ENCODE peak calls at places on chromosomes 6 and 20, in four cellular contexts. J is A549, N is GM12878, K is SK-N-SH. O is an unnamed sample.

GRCh38 chr6:124131779-124132178 is 328.1 kb downstream of the NKAIN2 start:
- DNase-seq in N (no peak), K (no peak), J (no peak), O (no peak)

GRCh38 chr6:133241901-133242760 is 974 bp downstream of the EYA4 start:
- DNase-seq in N (no peak), K (peak), J (no peak), O (no peak)

GRCh38 chr6:77466055-77467028 is 3.1 kb upstream of the HTR1B start:
- DNase-seq in N (no peak), K (peak), J (peak), O (peak)

GRCh38 chr6:136446579-136447182 is 103.5 kb downstream of the MAP7 start:
- DNase-seq in K (no peak), J (no peak), N (no peak), O (no peak)

GRCh38 chr20:41290804-41291389 is 26.6 kb downstream of the ZHX3 start:
- DNase-seq in J (no peak), K (no peak), N (no peak), O (no peak)

GRCh38 chr6:42049116-42049809 is 1.1 kb upstream of the TAF8 start:
- DNase-seq in N (no peak), J (no peak), K (no peak), O (no peak)

GRCh38 chr6:125612400-125612846 is 137.0 kb upstream of the HEY2 start:
- DNase-seq in N (no peak), J (no peak), K (no peak), O (no peak)

GRCh38 chr6:139533573-139534471 is 159.4 kb upstream of the CITED2 start:
- DNase-seq in J (no peak), K (no peak), N (no peak), O (no peak)

GRCh38 chr6:15754035-15754705 is 91.3 kb upstream of the DTNBP1 start:
- DNase-seq in J (no peak), K (peak), N (no peak), O (no peak)

GRCh38 chr6:56450882-56451739 is 191.6 kb downstream of the DST start:
- DNase-seq in K (no peak), J (no peak), N (no peak), O (peak)

GRCh38 chr6:28838634-28839442 is 84.9 kb downstream of the TRIM27 start:
- DNase-seq in J (peak), K (peak), N (peak), O (peak)

GRCh38 chr6:155154158-155154830 is 109.5 kb upstream of the CLDN20 start:
- DNase-seq in K (peak), N (no peak), J (no peak), O (peak)

GRCh38 chr20:47191074-47191673 is 165.3 kb downstream of the ZMYND8 start:
- DNase-seq in J (no peak), K (no peak), N (no peak), O (no peak)

GRCh38 chr20:38229376-38230252 is 30.9 kb downstream of the KIAA1755 start:
- DNase-seq in K (peak), N (no peak), J (no peak), O (peak)

GRCh38 chr6:119521251-119521650 is 171.7 kb upstream of the MAN1A1 start:
- DNase-seq in K (no peak), N (no peak), J (no peak), O (no peak)

GRCh38 chr20:43824699-43825402 is 89.8 kb upstream of the TOX2 start:
- DNase-seq in N (peak), K (peak), J (no peak), O (peak)

GRCh38 chr6:89944826-89945407 is 50.6 kb downstream of the GJA10 start:
- DNase-seq in K (no peak), J (no peak), N (no peak), O (peak)

GRCh38 chr6:116564921-116565872 is 6.1 kb upstream of the RWDD1 start:
- DNase-seq in K (no peak), J (no peak), N (no peak), O (no peak)

GRCh38 chr6:105892577-105893262 is 193.4 kb upstream of the PRDM1 start:
- DNase-seq in N (peak), J (no peak), K (no peak), O (peak)

GRCh38 chr6:168886964-168887363 is 366.7 kb downstream of the THBS2 start:
- DNase-seq in K (no peak), J (no peak), N (no peak), O (no peak)

GRCh38 chr20:53176133-53176532 is 204.0 kb downstream of the TSHZ2 start:
- DNase-seq in N (no peak), J (no peak), K (no peak), O (no peak)

GRCh38 chr6:148570456-148570855 is 176.4 kb upstream of the UST start:
- DNase-seq in J (no peak), N (no peak), K (no peak), O (no peak)

GRCh38 chr20:48295966-48296421 is 510.7 kb upstream of the SULF2 start:
- DNase-seq in J (no peak), K (no peak), N (no peak), O (peak)

GRCh38 chr6:109055771-109056235 is 38.8 kb downstream of the SESN1 start:
- DNase-seq in N (no peak), K (no peak), J (no peak), O (no peak)

GRCh38 chr6:28648878-28649375 is 123.2 kb downstream of the GPX5 start:
- DNase-seq in N (no peak), J (peak), K (peak), O (no peak)

DNA sequence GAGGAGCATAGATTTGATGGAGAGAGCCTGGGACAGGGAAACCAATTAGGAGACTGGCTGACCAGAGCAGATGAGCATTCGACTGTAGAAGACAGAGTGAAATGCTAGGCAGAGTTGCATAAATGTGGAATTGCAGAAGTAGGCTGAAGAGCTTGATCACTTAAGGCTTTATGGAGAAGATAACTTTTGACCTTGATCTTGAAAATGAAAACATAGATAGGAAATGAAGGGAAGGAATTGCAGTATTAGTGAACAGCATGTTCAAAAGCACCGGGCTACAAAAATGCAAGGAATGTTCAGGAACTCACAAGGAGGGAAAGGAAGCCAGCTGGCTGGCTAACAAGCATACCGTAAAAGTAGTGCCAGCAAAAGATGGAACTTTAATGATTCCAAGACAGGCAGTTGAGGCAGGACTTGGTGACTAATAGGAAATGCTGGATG is 20.5 kb upstream of the LTV1 start:
- DNase-seq in N (no peak), K (no peak), J (no peak), O (no peak)
- TF ChIP-seq PBX3 in N (no peak), K (no peak), J (no peak), O (no peak)

DNA sequence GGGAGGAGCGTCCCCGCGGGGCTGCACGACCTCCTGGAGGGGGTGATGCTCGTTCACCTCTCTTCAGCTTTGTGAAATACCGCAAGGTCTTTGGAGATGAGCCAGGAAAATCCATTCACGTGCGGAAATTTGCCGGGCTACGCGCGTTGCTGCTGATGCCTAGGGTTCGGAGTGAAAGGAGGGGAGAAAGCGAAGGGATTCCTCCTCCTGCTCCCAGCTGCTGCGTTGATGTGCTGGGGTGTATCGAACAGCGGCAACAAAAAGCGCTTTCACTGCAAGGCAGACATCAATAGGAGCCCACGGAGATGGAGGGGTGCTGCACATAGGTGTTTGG is 391 bp upstream of the B3GAT2 start:
- DNase-seq in N (no peak), K (no peak), J (no peak), O (no peak)
- TF ChIP-seq PBX3 in N (no peak), K (no peak), J (no peak), O (no peak)

GRCh38 chr20:10172998-10173655 is 45.5 kb upstream of the SNAP25 start:
- DNase-seq in K (no peak), N (no peak), J (no peak), O (no peak)

GRCh38 chr20:10178727-10179313 is 39.8 kb upstream of the SNAP25 start:
- DNase-seq in J (no peak), K (no peak), N (no peak), O (no peak)

GRCh38 chr20:10178091-10178490 is 40.5 kb upstream of the SNAP25 start:
- DNase-seq in K (no peak), J (no peak), N (no peak), O (no peak)

GRCh38 chr20:10179574-10180298 is 38.9 kb upstream of the SNAP25 start:
- DNase-seq in N (no peak), J (peak), K (peak), O (peak)

GRCh38 chr20:10177326-10177725 is 41.3 kb upstream of the SNAP25 start:
- DNase-seq in J (no peak), K (no peak), N (no peak), O (no peak)
- TF ChIP-seq PBX3 in J (no peak), K (no peak), N (no peak), O (no peak)

GRCh38 chr20:31740208-31740607 is 1.1 kb downstream of the TPX2 start:
- DNase-seq in K (peak), J (no peak), N (no peak), O (no peak)
- TF ChIP-seq PBX3 in K (no peak), J (no peak), N (no peak), O (no peak)

GRCh38 chr6:160030103-160030502 is 61.2 kb downstream of the IGF2R start:
- DNase-seq in N (no peak), K (peak), J (no peak), O (no peak)
- TF ChIP-seq PBX3 in N (no peak), K (peak), J (no peak), O (no peak)

GRCh38 chr6:157708933-157709332 is 114.1 kb upstream of the SNX9 start:
- DNase-seq in N (no peak), J (no peak), K (no peak), O (no peak)
- TF ChIP-seq PBX3 in N (no peak), J (no peak), K (no peak), O (no peak)

O was measured in HepG2.